ENCODE peak calls at places on chromosomes 11 and 22, in eight cellular contexts. G is A549, T is IMR-90, L is body of pancreas, O is Peyer's patch, S is heart left ventricle, B is lower leg skin, A is stomach. P is an unnamed sample.

GRCh38 chr22:46390652-46391301 is 55.3 kb downstream of the TRMU start:
- DNase-seq in G (no peak), T (peak; percentile 65), L (peak; percentile 90), O (no peak), S (peak; percentile 78), B (no peak), A (peak; percentile 75), P (peak; percentile 50)

GRCh38 chr22:45925811-45926351 is 51.1 kb downstream of the WNT7B start:
- DNase-seq in G (peak; percentile 70), T (no peak), L (no peak), O (no peak), S (no peak), B (no peak), A (no peak), P (no peak)

GRCh38 chr22:50262460-50262911 is 1.0 kb upstream of the MAPK12 start:
- DNase-seq in G (peak; percentile 50), T (no peak), L (no peak), O (no peak), S (no peak), B (no peak), A (no peak), P (no peak)

GRCh38 chr11:70731670-70732492 is 333.6 kb downstream of the CTTN start:
- DNase-seq in G (no peak), T (no peak), L (no peak), O (no peak), S (no peak), B (no peak), A (no peak), P (no peak)

GRCh38 chr11:7307836-7308235 is 56.1 kb downstream of the SYT9 start:
- DNase-seq in G (no peak), T (no peak), L (no peak), O (no peak), S (no peak), B (no peak), A (no peak), P (no peak)

GRCh38 chr22:31625661-31626426 is 36.2 kb downstream of the PISD start:
- DNase-seq in G (no peak), T (peak; percentile 19), L (no peak), O (no peak), S (peak; percentile 52), B (no peak), A (peak; percentile 62), P (peak; percentile 87)

GRCh38 chr11:67504023-67504949 is 877 bp downstream of the PITPNM1 start:
- DNase-seq in G (no peak), T (no peak), L (peak; percentile 34), O (no peak), S (peak; percentile 41), B (no peak), A (no peak), P (no peak)

GRCh38 chr11:28086569-28086968 is 21.4 kb downstream of the KIF18A start:
- DNase-seq in G (no peak), T (peak; percentile 92), L (no peak), O (no peak), S (no peak), B (no peak), A (no peak), P (no peak)

GRCh38 chr11:75637998-75638397 is 30.8 kb downstream of the MAP6 start:
- DNase-seq in G (no peak), T (no peak), L (no peak), O (no peak), S (no peak), B (no peak), A (no peak), P (no peak)

GRCh38 chr22:42439821-42440674 is 7.8 kb upstream of the NFAM1 start:
- DNase-seq in G (no peak), T (peak; percentile 49), L (peak; percentile 55), O (no peak), S (peak; percentile 55), B (no peak), A (peak; percentile 30), P (no peak)
- H3K4me3 ChIP-seq in G (no peak overlapping the region), T (no peak overlapping the region), L (no peak overlapping the region), O (no peak overlapping the region), S (no peak overlapping the region), B (no peak overlapping the region), A (no peak overlapping the region), P (no peak overlapping the region)

GRCh38 chr22:39253427-39254070 is 8.8 kb upstream of the PDGFB start:
- DNase-seq in G (peak; percentile 81), T (peak; percentile 89), L (peak; percentile 92), O (no peak), S (peak; percentile 82), B (no peak), A (peak; percentile 89), P (peak; percentile 44)
- TF ChIP-seq POLR2A in G (no peak), T (no peak), L (peak; percentile 22), O (no peak), S (no peak), B (no peak), A (no peak), P (no peak)

GRCh38 chr22:44729391-44730012 is 22.9 kb upstream of the ARHGAP8 start:
- DNase-seq in G (no peak), T (peak; percentile 71), L (peak; percentile 35), O (no peak), S (peak; percentile 74), B (no peak), A (no peak), P (peak; percentile 66)
- TF ChIP-seq CTCF in G (no peak), T (peak; percentile 44), L (no peak), O (no peak), S (no peak), B (no peak), A (no peak), P (no peak)

GRCh38 chr11:325796-326591 is 5.3 kb upstream of the IFITM3 start:
- DNase-seq in G (no peak), T (no peak), L (no peak), O (no peak), S (no peak), B (no peak), A (no peak), P (peak; percentile 14)

GRCh38 chr11:326592-326841 is 5.9 kb upstream of the IFITM3 start:
- DNase-seq in G (no peak), T (no peak), L (no peak), O (no peak), S (no peak), B (no peak), A (no peak), P (no peak)

GRCh38 chr11:327581-327923 is 6.9 kb upstream of the IFITM3 start:
- DNase-seq in G (no peak), T (no peak), L (no peak), O (no peak), S (no peak), B (peak; percentile 74), A (no peak), P (no peak)

GRCh38 chr11:328012-328411 is 7.4 kb upstream of the IFITM3 start:
- DNase-seq in G (no peak), T (no peak), L (no peak), O (no peak), S (no peak), B (peak; percentile 59), A (no peak), P (no peak)

DNA sequence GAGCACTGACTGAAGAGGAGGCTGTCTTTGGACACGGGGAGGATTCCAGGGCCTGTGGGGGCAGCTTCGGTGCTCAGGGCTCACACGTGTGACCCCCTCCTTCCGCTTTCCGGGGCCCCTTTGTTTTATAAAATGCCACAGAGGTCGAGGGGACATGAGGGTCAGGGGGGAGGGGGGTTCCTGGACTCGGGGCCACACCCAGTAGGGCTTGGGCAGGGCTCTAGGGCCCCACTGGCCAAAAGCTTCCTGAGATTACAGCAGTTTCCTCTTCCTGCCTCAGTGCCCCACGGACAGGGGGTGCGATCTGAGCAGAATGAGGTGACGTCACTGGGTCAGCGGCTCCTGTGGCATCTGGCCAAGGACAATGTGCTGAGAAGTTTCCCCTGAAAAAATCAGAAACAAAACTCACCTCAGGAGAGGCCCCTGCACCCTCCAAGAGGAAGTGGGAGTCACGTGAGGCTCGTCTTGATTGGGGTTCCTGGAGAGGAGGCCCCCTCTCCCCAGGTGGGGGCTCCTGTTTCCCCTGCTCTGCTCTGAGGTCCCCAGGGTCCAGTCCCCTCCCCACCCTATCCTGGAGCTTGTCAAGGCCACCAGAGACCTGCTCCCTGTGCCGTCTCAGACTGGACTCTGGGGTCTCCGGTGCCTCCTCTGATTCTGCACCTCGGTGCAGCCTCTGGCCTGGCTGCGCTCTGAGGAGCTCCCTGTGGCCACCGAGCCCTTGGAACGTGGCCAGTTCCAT is 6.4 kb upstream of the IFITM3 start:
- DNase-seq in G (no peak), T (peak; percentile 42), L (peak; percentile 89), O (peak; percentile 95), S (peak; percentile 89), B (peak; percentile 98), A (peak; percentile 80), P (peak; percentile 89)
- H3K4me3 ChIP-seq in G (no peak overlapping the region), T (no peak overlapping the region), L (no peak overlapping the region), O (no peak overlapping the region), S (peak overlapping the region; percentile 8), B (no peak overlapping the region), A (no peak overlapping the region), P (no peak overlapping the region)